ENCODE peak calls at places on chromosomes 5 and 9, in eight cellular contexts. K is endodermal cell; S is GM23338; O is NT2/D1; Z is left ventricle myocardium inferior; U is CD8-positive, alpha-beta T cell; R is WERI-Rb-1; H is MG63. I is an unnamed sample.

GRCh38 chr9:88596376-88596775 is 61.4 kb downstream of the NXNL2 start:
- DNase-seq in U (no peak), R (no peak), H (no peak), K (no peak), S (no peak), Z (no peak), O (no peak), I (no peak)

GRCh38 chr9:93387791-93388190 is 63.7 kb upstream of the FAM120A start:
- DNase-seq in Z (no peak), R (peak), K (no peak), H (no peak), O (no peak), U (no peak), S (no peak), I (no peak)

GRCh38 chr5:176608937-176609723 is 826 bp downstream of the GPRIN1 start:
- DNase-seq in U (no peak), Z (no peak), R (peak), H (peak), O (no peak), K (no peak), S (no peak), I (no peak)

GRCh38 chr5:157290981-157291711 is 25.2 kb downstream of the CYFIP2 start:
- DNase-seq in H (no peak), U (no peak), O (no peak), K (no peak), S (no peak), Z (no peak), R (no peak), I (no peak)

GRCh38 chr5:109844148-109844547 is 154.4 kb downstream of the MAN2A1 start:
- DNase-seq in H (no peak), O (no peak), U (no peak), R (no peak), K (no peak), Z (no peak), S (peak), I (no peak)

GRCh38 chr9:90322296-90322695 is 320.3 kb downstream of the DIRAS2 start:
- DNase-seq in Z (no peak), U (no peak), O (no peak), S (no peak), R (no peak), K (no peak), H (no peak), I (no peak)

GRCh38 chr5:58012801-58013315 is 447.0 kb downstream of the PLK2 start:
- DNase-seq in O (no peak), R (no peak), U (no peak), S (no peak), H (no peak), Z (no peak), K (no peak), I (no peak)

GRCh38 chr5:82975812-82976211 is 101.4 kb downstream of the TMEM167A start:
- DNase-seq in R (no peak), S (no peak), O (no peak), Z (no peak), U (no peak), H (no peak), K (no peak), I (no peak)

GRCh38 chr9:99114846-99115500 is 10.1 kb downstream of the TGFBR1 start:
- DNase-seq in O (no peak), R (no peak), U (no peak), H (no peak), Z (no peak), K (no peak), S (no peak), I (no peak)

GRCh38 chr5:35677878-35678277 is 60.2 kb downstream of the SPEF2 start:
- DNase-seq in H (no peak), S (no peak), Z (no peak), K (no peak), R (no peak), U (no peak), O (no peak), I (no peak)

GRCh38 chr5:11385901-11386293 is 518.3 kb downstream of the CTNND2 start:
- DNase-seq in H (no peak), O (peak), K (peak), R (no peak), U (no peak), S (peak), Z (no peak), I (no peak)

GRCh38 chr5:74369173-74369572 is 271.4 kb downstream of the ENC1 start:
- DNase-seq in H (no peak), U (no peak), O (no peak), K (no peak), Z (no peak), R (no peak), S (no peak), I (no peak)

GRCh38 chr5:140251527-140251973 is 51.4 kb downstream of the PFDN1 start:
- DNase-seq in O (no peak), U (peak), Z (no peak), H (peak), R (no peak), S (no peak), K (no peak), I (peak)

GRCh38 chr5:123945548-123945947 is 433.6 kb downstream of the CSNK1G3 start:
- DNase-seq in S (no peak), U (no peak), K (no peak), O (no peak), R (peak), Z (no peak), H (no peak), I (no peak)

GRCh38 chr5:107431998-107432397 is 238.7 kb downstream of the EFNA5 start:
- DNase-seq in K (no peak), U (no peak), R (no peak), Z (no peak), O (peak), H (no peak), S (no peak), I (no peak)

GRCh38 chr9:133396952-133397351 is 20.8 kb downstream of the STKLD1 start:
- DNase-seq in H (peak), Z (no peak), S (peak), O (peak), K (peak), U (no peak), R (peak), I (no peak)

GRCh38 chr5:54091416-54092130 is 218.8 kb downstream of the ARL15 start:
- DNase-seq in K (no peak), O (no peak), R (no peak), H (peak), S (no peak), U (no peak), Z (peak), I (no peak)

GRCh38 chr5:55904152-55904551 is 53.0 kb downstream of the IL31RA start:
- DNase-seq in H (peak), R (no peak), U (no peak), Z (peak), O (no peak), S (no peak), K (no peak), I (no peak)

GRCh38 chr5:36734422-36734821 is 128.0 kb downstream of the SLC1A3 start:
- DNase-seq in H (no peak), U (no peak), Z (no peak), O (no peak), S (peak), R (peak), K (no peak), I (no peak)
- H3K4me3 ChIP-seq in H (no peak), U (no peak), Z (no peak), O (no peak), S (no peak), R (no peak), K (no peak), I (no peak)

GRCh38 chr9:4755026-4755609 is 14.1 kb upstream of the AK3 start:
- DNase-seq in Z (no peak), H (no peak), U (no peak), R (no peak), O (no peak), S (no peak), K (no peak), I (no peak)
- H3K4me3 ChIP-seq in Z (no peak), H (no peak), U (no peak), R (no peak), O (no peak), S (no peak), K (no peak), I (no peak)

GRCh38 chr9:34653610-34654072 is 1.7 kb downstream of the IL11RA start:
- DNase-seq in H (peak), K (no peak), S (no peak), Z (no peak), U (no peak), O (no peak), R (peak), I (no peak)

GRCh38 chr9:34653131-34653530 is 1.1 kb downstream of the IL11RA start:
- DNase-seq in O (no peak), S (no peak), R (no peak), Z (no peak), H (peak), U (no peak), K (no peak), I (no peak)

GRCh38 chr9:34654317-34655083 is 2.5 kb downstream of the IL11RA start:
- DNase-seq in H (peak), Z (peak), O (no peak), U (no peak), K (no peak), R (peak), S (no peak), I (no peak)

GRCh38 chr9:34656992-34657391 is 5.0 kb downstream of the IL11RA start:
- DNase-seq in S (no peak), O (no peak), R (no peak), H (no peak), K (no peak), U (no peak), Z (no peak), I (no peak)

DNA sequence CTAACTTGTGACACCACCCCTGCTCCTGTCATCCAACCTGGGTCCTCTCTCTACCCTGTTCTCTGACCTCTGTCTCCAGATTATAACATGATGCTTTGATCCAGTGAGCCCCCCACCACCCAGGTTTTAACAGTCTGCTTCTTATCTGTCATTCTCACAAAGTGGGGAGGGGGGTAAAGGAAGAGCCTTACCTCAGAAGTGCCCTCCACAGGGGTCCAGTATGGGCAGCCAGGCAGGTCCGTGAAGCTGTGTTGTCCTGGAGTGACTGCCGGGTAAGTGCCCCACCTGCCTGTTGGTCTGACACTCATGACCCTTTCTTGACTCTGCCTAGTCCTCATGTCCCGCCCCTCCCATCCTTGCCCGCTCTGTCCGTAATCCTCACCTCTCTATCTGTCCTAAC is 3.4 kb downstream of the IL11RA start:
- DNase-seq in H (no peak), O (no peak), R (no peak), U (no peak), S (no peak), K (no peak), Z (no peak), I (no peak)
- H3K4me3 ChIP-seq in H (no peak), O (no peak), R (no peak), U (no peak), S (no peak), K (no peak), Z (peak), I (no peak)

DNA sequence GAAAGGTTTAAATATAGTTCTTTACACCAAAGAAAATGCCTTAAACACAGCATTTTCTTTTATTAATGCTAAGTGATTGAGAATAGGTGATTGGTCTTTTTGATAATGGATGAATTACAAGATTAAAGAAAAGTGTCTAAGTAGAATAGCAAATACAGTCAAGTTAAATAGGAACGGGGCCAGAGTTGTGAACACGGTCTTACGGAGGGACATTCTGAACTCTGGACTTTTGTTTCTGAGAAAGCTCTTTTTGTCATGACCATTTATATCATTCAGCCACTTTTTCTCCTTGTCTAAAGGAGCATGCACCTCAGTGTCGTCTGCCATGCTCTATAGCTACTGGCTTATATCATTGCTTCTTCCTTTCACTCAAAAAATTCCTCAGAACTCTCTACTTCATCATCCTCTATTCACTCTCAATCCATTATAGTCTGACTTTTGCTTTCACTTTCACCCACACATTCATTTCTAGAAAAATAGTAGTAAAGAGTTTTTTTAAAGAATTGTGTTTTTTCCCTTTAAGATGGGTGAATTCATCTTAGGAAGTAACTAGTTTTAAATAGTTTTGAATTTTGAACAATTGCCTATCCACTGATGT is 263.0 kb upstream of the FBXL7 start:
- DNase-seq in H (no peak), O (no peak), S (no peak), Z (no peak), K (no peak), U (no peak), R (no peak), I (no peak)
- H3K4me3 ChIP-seq in H (peak), O (no peak), S (no peak), Z (peak), K (no peak), U (no peak), R (no peak), I (no peak)

GRCh38 chr5:91311697-91312501 is 71.2 kb downstream of the ARRDC3 start:
- DNase-seq in U (peak), H (peak), R (no peak), O (no peak), K (no peak), Z (peak), S (peak), I (peak)
- H3K4me3 ChIP-seq in U (no peak), H (no peak), R (no peak), O (no peak), K (no peak), Z (peak), S (no peak), I (peak)

DNA sequence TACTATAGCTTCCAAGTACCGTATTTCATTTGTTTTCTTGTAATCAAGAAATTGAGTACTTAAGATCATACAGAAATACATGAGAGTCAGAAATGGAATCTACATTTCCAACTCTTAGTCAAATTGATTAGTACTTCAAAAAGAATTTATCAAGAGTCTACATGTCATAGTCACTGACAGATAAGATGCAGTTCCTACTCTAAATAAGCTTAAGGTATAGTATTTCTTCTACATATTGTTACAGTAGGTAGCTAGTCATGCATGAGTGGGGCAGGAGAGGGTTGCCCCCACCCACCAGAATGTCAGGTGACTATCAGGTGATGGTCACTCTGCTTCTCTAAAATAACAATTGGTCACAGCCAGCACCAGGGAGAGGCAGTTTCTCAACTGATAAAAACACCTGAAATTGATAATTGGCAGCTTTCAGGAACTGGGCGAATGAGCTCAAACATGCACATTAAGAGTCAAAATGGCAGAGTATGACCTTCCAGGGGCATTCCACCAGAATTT is 2.9 kb downstream of the BAAT start:
- DNase-seq in H (no peak), S (no peak), K (no peak), O (no peak), U (no peak), R (no peak), Z (no peak), I (no peak)
- H3K4me3 ChIP-seq in H (no peak), S (no peak), K (no peak), O (no peak), U (no peak), R (no peak), Z (no peak), I (no peak)